ENCODE peak calls at places on chromosomes 12 and 14, in nine cellular contexts. E, I, J, Y, H, W, B, R and D are unnamed samples.

GRCh38 chr14:63051966-63052365 is 6.7 kb upstream of the KCNH5 start:
- DNase-seq in E (no peak), I (no peak), J (no peak), Y (no peak), H (no peak), W (no peak), B (no peak), R (no peak), D (no peak)

GRCh38 chr14:46571970-46572369 is 79.6 kb downstream of the RPL10L start:
- DNase-seq in E (no peak), I (no peak), J (peak; percentile 10), Y (no peak), H (no peak), W (no peak), B (no peak), R (peak; percentile 91), D (no peak)

GRCh38 chr14:55701638-55702037 is 121.6 kb downstream of the KTN1 start:
- DNase-seq in E (peak; percentile 18), I (no peak), J (peak; percentile 87), Y (no peak), H (no peak), W (no peak), B (no peak), R (peak; percentile 91), D (peak; percentile 65)

GRCh38 chr14:54106802-54107377 is 150.3 kb upstream of the BMP4 start:
- DNase-seq in E (peak; percentile 81), I (no peak), J (no peak), Y (no peak), H (peak; percentile 4), W (peak; percentile 21), B (no peak), R (peak; percentile 99), D (peak; percentile 45)

GRCh38 chr12:76674669-76675315 is 89.1 kb upstream of the ZDHHC17 start:
- DNase-seq in E (no peak), I (no peak), J (no peak), Y (no peak), H (no peak), W (no peak), B (no peak), R (no peak), D (no peak)

GRCh38 chr14:30153662-30154061 is 226.0 kb upstream of the PRKD1 start:
- DNase-seq in E (no peak), I (no peak), J (peak; percentile 21), Y (no peak), H (no peak), W (no peak), B (no peak), R (no peak), D (no peak)

GRCh38 chr12:64691793-64692583 is 67.2 kb downstream of the GNS start:
- DNase-seq in E (no peak), I (no peak), J (no peak), Y (no peak), H (no peak), W (no peak), B (no peak), R (no peak), D (no peak)

GRCh38 chr12:92608418-92609091 is 94.2 kb upstream of the PLEKHG7 start:
- DNase-seq in E (peak; percentile 68), I (no peak), J (peak; percentile 75), Y (no peak), H (peak; percentile 42), W (no peak), B (no peak), R (peak; percentile 73), D (peak; percentile 53)

GRCh38 chr14:32473476-32473875 is 144.4 kb downstream of the AKAP6 start:
- DNase-seq in E (peak; percentile 65), I (peak; percentile 41), J (peak; percentile 46), Y (no peak), H (no peak), W (peak; percentile 53), B (no peak), R (peak; percentile 90), D (no peak)

GRCh38 chr14:49908433-49908782 is 15.5 kb downstream of the ARF6 start:
- DNase-seq in E (no peak), I (no peak), J (no peak), Y (no peak), H (no peak), W (no peak), B (no peak), R (peak; percentile 93), D (no peak)

GRCh38 chr12:49428652-49429549 is 61.6 kb downstream of the SPATS2 start:
- DNase-seq in E (peak; percentile 72), I (no peak), J (peak; percentile 82), Y (peak; percentile 42), H (no peak), W (no peak), B (no peak), R (peak; percentile 32), D (peak; percentile 75)

GRCh38 chr12:113161415-113162016 is 12.0 kb downstream of the CFAP73 start:
- DNase-seq in E (no peak), I (no peak), J (no peak), Y (peak; percentile 94), H (peak; percentile 58), W (no peak), B (no peak), R (peak; percentile 24), D (no peak)

GRCh38 chr12:111330800-111331752 is 37.8 kb downstream of the PHETA1 start:
- DNase-seq in E (peak; percentile 44), I (no peak), J (peak; percentile 46), Y (no peak), H (peak; percentile 56), W (no peak), B (no peak), R (peak; percentile 83), D (peak; percentile 70)

GRCh38 chr12:110850762-110851161 is 4.0 kb downstream of the CCDC63 start:
- DNase-seq in E (no peak), I (no peak), J (no peak), Y (no peak), H (no peak), W (no peak), B (no peak), R (no peak), D (no peak)

GRCh38 chr14:99752486-99753121 is 40.6 kb upstream of the EML1 start:
- DNase-seq in E (peak; percentile 70), I (peak; percentile 13), J (peak; percentile 53), Y (no peak), H (no peak), W (peak; percentile 16), B (no peak), R (peak; percentile 81), D (peak; percentile 86)

GRCh38 chr14:75088566-75089373 is 19.3 kb downstream of the ZC2HC1C start:
- DNase-seq in E (peak; percentile 76), I (no peak), J (peak; percentile 63), Y (no peak), H (peak; percentile 78), W (peak; percentile 56), B (no peak), R (peak; percentile 84), D (peak; percentile 77)

GRCh38 chr12:77925536-77926108 is 94.9 kb downstream of the NAV3 start:
- DNase-seq in E (peak; percentile 95), I (peak; percentile 46), J (peak; percentile 96), Y (peak; percentile 79), H (peak; percentile 78), W (peak; percentile 80), B (peak; percentile 75), R (peak; percentile 90), D (peak; percentile 96)

GRCh38 chr14:72024043-72024407 is 91.8 kb downstream of the RGS6 start:
- DNase-seq in E (peak; percentile 7), I (no peak), J (peak; percentile 35), Y (no peak), H (peak; percentile 62), W (peak; percentile 43), B (no peak), R (peak; percentile 62), D (no peak)

GRCh38 chr12:106170285-106170684 is 31.5 kb upstream of the NUAK1 start:
- DNase-seq in E (peak; percentile 22), I (no peak), J (peak; percentile 76), Y (no peak), H (no peak), W (no peak), B (no peak), R (peak; percentile 80), D (peak; percentile 69)

GRCh38 chr12:106174876-106175275 is 36.1 kb upstream of the NUAK1 start:
- DNase-seq in E (no peak), I (no peak), J (no peak), Y (no peak), H (no peak), W (no peak), B (no peak), R (no peak), D (no peak)

GRCh38 chr12:106173442-106173841 is 34.7 kb upstream of the NUAK1 start:
- DNase-seq in E (no peak), I (no peak), J (no peak), Y (no peak), H (no peak), W (no peak), B (no peak), R (no peak), D (no peak)

GRCh38 chr12:106171117-106171750 is 32.5 kb upstream of the NUAK1 start:
- DNase-seq in E (peak; percentile 32), I (no peak), J (no peak), Y (no peak), H (no peak), W (no peak), B (no peak), R (no peak), D (no peak)
- TF ChIP-seq CTCF in E (peak; percentile 26), I (no peak), J (no peak), Y (peak; percentile 19), H (no peak), W (no peak), B (no peak), R (no peak), D (no peak)

DNA sequence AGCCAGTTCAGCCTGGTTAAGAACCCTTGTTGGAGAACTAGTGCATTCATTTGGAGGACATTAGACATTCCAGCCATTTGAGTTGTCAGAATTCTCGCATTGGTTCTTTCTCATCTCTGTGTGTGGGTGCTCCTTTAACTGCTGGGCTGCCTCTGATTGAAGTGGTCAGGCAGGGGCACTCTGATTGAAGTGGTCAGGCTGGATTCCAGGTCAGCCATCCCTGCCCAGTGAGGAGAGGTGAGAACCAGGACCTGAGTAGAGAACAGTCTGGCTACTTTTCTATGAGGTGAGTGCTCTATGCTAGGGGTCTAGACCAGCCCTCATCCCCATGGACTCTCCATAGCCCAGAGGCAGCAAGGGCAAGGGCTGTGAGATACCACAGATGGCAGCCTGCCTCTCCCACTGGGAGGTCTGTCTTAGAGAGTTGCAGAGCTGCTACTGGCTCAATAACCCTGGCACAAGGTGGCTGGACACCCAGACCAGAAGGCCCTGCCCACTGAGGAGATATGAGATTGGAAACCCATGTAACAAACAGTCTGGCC is 691.6 kb downstream of the TMTC2 start:
- DNase-seq in E (no peak), I (no peak), J (no peak), Y (no peak), H (no peak), W (no peak), B (no peak), R (no peak), D (no peak)
- H3K4me3 ChIP-seq in E (no peak overlapping the region), I (no peak overlapping the region), J (no peak overlapping the region), Y (no peak overlapping the region), H (no peak overlapping the region), W (no peak overlapping the region), B (no peak overlapping the region), R (no peak overlapping the region), D (no peak overlapping the region)

GRCh38 chr12:67269632-67270578 is 747 bp downstream of the CAND1 start:
- DNase-seq in E (peak; percentile 22), I (peak; percentile 29), J (no peak), Y (peak; percentile 33), H (peak; percentile 64), W (peak; percentile 54), B (peak; percentile 79), R (peak; percentile 33), D (peak; percentile 47)
- TF ChIP-seq CTCF in E (peak; percentile 3), I (peak; percentile 22), J (no peak), Y (peak; percentile 4), H (no peak), W (peak; percentile 20), B (peak; percentile 7), R (no peak), D (no peak)

GRCh38 chr12:12358528-12358927 is 1.6 kb downstream of the BORCS5 start:
- DNase-seq in E (no peak), I (no peak), J (no peak), Y (no peak), H (no peak), W (no peak), B (no peak), R (no peak), D (no peak)
- H3K4me3 ChIP-seq in E (peak overlapping the region; percentile 84), I (peak overlapping the region; percentile 90), J (no peak overlapping the region), Y (peak overlapping the region; percentile 95), H (no peak overlapping the region), W (no peak overlapping the region), B (peak overlapping the region; percentile 80), R (peak overlapping the region; percentile 91), D (peak overlapping the region; percentile 89)